ENCODE peak calls at places on chromosome 3, in ten cellular contexts. B is NCI-H345; R is cardiac septum; G is HuH-7; Z is activated T-helper 1 cell treated with Interleukin-2 at 50 U/mL for 16 hours; S is stimulated activated CD4-positive, alpha-beta T cell treated with anti-CD3 and anti-CD28 coated beads, Interleukin-15, amount 100 ng/mL, for 1 hour; X is NCI-H748 treated with DMSO at 0.1 percent for 48 hours; O is HEK293T; E is astrocyte of the hippocampus; Q is NCI-H1694. K is an unnamed sample.

GRCh38 chr3:157104928-157105652 is 54.9 kb downstream of the CCNL1 start:
- DNase-seq in B (peak), R (no peak), G (no peak), Z (no peak), S (no peak), X (peak), O (peak), E (no peak), Q (no peak), K (no peak)

GRCh38 chr3:188904670-188905069 is 267.1 kb upstream of the TPRG1 start:
- DNase-seq in B (no peak), R (no peak), G (no peak), Z (no peak), S (no peak), X (no peak), O (no peak), E (peak), Q (no peak), K (no peak)

GRCh38 chr3:177832862-177833261 is 635.6 kb upstream of the TBL1XR1 start:
- DNase-seq in B (peak), R (no peak), G (no peak), Z (no peak), S (no peak), X (peak), O (no peak), E (no peak), Q (peak), K (no peak)

GRCh38 chr3:146065573-146066006 is 95.4 kb downstream of the PLOD2 start:
- DNase-seq in B (peak), R (no peak), G (no peak), Z (no peak), S (no peak), X (peak), O (no peak), E (peak), Q (peak), K (peak)

GRCh38 chr3:183073839-183074615 is 25.3 kb downstream of the MCCC1 start:
- DNase-seq in B (no peak), R (no peak), G (no peak), Z (no peak), S (no peak), X (no peak), O (no peak), E (no peak), Q (no peak), K (peak)

GRCh38 chr3:43054754-43055153 is 51.1 kb downstream of the POMGNT2 start:
- DNase-seq in B (no peak), R (no peak), G (no peak), Z (no peak), S (no peak), X (no peak), O (no peak), E (no peak), Q (no peak), K (no peak)

GRCh38 chr3:194075802-194076460 is 60.0 kb upstream of the HES1 start:
- DNase-seq in B (no peak), R (no peak), G (peak), Z (no peak), S (no peak), X (no peak), O (no peak), E (peak), Q (no peak), K (no peak)

GRCh38 chr3:45499529-45499928 is 95.0 kb upstream of the LIMD1 start:
- DNase-seq in B (peak), R (no peak), G (no peak), Z (no peak), S (no peak), X (no peak), O (no peak), E (peak), Q (no peak), K (peak)

GRCh38 chr3:139260793-139261736 is 82.8 kb upstream of the MRPS22 start:
- DNase-seq in B (no peak), R (no peak), G (no peak), Z (no peak), S (no peak), X (no peak), O (no peak), E (no peak), Q (no peak), K (no peak)

GRCh38 chr3:153158961-153159735 is 2.9 kb upstream of the RAP2B start:
- DNase-seq in B (no peak), R (no peak), G (no peak), Z (no peak), S (no peak), X (no peak), O (no peak), E (no peak), Q (no peak), K (no peak)

GRCh38 chr3:180018588-180018987 is 18.1 kb downstream of the PEX5L start:
- DNase-seq in B (no peak), R (no peak), G (no peak), Z (no peak), S (no peak), X (no peak), O (no peak), E (no peak), Q (no peak), K (no peak)

GRCh38 chr3:22569570-22569969 is 633.6 kb upstream of the UBE2E2 start:
- DNase-seq in B (no peak), R (no peak), G (peak), Z (no peak), S (no peak), X (no peak), O (no peak), E (no peak), Q (no peak), K (no peak)

GRCh38 chr3:188772886-188773285 is 398.9 kb upstream of the TPRG1 start:
- DNase-seq in B (no peak), R (no peak), G (no peak), Z (no peak), S (no peak), X (no peak), O (no peak), E (peak), Q (no peak), K (peak)

GRCh38 chr3:43723121-43723734 is 32.5 kb downstream of the ABHD5 start:
- DNase-seq in B (no peak), R (no peak), G (no peak), Z (no peak), S (no peak), X (no peak), O (no peak), E (peak), Q (no peak), K (peak)

GRCh38 chr3:124315215-124316033 is 323.5 kb upstream of the ROPN1 start:
- DNase-seq in B (no peak), R (no peak), G (no peak), Z (no peak), S (no peak), X (no peak), O (no peak), E (peak), Q (no peak), K (peak)

GRCh38 chr3:151697496-151697895 is 36.2 kb upstream of the AADACL2 start:
- DNase-seq in B (no peak), R (no peak), G (no peak), Z (no peak), S (no peak), X (no peak), O (no peak), E (no peak), Q (no peak), K (no peak)

GRCh38 chr3:18024715-18025114 is 282.3 kb upstream of the TBC1D5 start:
- DNase-seq in B (no peak), R (no peak), G (no peak), Z (no peak), S (no peak), X (no peak), O (no peak), E (no peak), Q (no peak), K (no peak)

GRCh38 chr3:159169828-159170227 is 368.0 kb downstream of the MFSD1 start:
- DNase-seq in B (no peak), R (no peak), G (no peak), Z (no peak), S (no peak), X (no peak), O (no peak), E (peak), Q (no peak), K (peak)

GRCh38 chr3:183548262-183548769 is 7.2 kb downstream of the KLHL6 start:
- DNase-seq in B (no peak), R (no peak), G (no peak), Z (no peak), S (no peak), X (no peak), O (no peak), E (peak), Q (no peak), K (peak)

GRCh38 chr3:127688416-127689265 is 15.9 kb downstream of the ABTB1 start:
- DNase-seq in B (no peak), R (peak), G (no peak), Z (no peak), S (no peak), X (no peak), O (no peak), E (peak), Q (peak), K (no peak)

GRCh38 chr3:179558742-179559364 is 3.9 kb upstream of the ACTL6A start:
- DNase-seq in B (peak), R (peak), G (peak), Z (no peak), S (no peak), X (peak), O (peak), E (peak), Q (peak), K (peak)

GRCh38 chr3:109224333-109224732 is 87.8 kb downstream of the C3orf85 start:
- DNase-seq in B (no peak), R (no peak), G (peak), Z (no peak), S (no peak), X (no peak), O (peak), E (peak), Q (no peak), K (no peak)

GRCh38 chr3:79314962-79315361 is 452.8 kb downstream of the ROBO1 start:
- DNase-seq in B (no peak), R (no peak), G (no peak), Z (no peak), S (no peak), X (no peak), O (no peak), E (no peak), Q (no peak), K (no peak)

GRCh38 chr3:78086150-78086549 is 1046.3 kb downstream of the ROBO2 start:
- DNase-seq in B (no peak), R (no peak), G (no peak), Z (no peak), S (no peak), X (no peak), O (no peak), E (no peak), Q (no peak), K (no peak)

GRCh38 chr3:144989756-144990155 is 1018.1 kb downstream of the DIPK2A start:
- DNase-seq in B (no peak), R (no peak), G (no peak), Z (no peak), S (no peak), X (no peak), O (no peak), E (no peak), Q (no peak), K (no peak)

GRCh38 chr3:45414341-45414740 is 26.0 kb downstream of the LARS2 start:
- DNase-seq in B (no peak), R (no peak), G (no peak), Z (no peak), S (no peak), X (no peak), O (no peak), E (no peak), Q (no peak), K (no peak)

GRCh38 chr3:30495172-30496124 is 111.0 kb upstream of the TGFBR2 start:
- DNase-seq in B (no peak), R (no peak), G (no peak), Z (no peak), S (no peak), X (no peak), O (no peak), E (no peak), Q (no peak), K (no peak)

GRCh38 chr3:99624536-99625236 is 13.7 kb upstream of the COL8A1 start:
- DNase-seq in B (no peak), R (no peak), G (no peak), Z (no peak), S (no peak), X (no peak), O (no peak), E (no peak), Q (no peak), K (no peak)

GRCh38 chr3:127784865-127785710 is 37.2 kb downstream of the MGLL start:
- DNase-seq in B (peak), R (no peak), G (no peak), Z (no peak), S (no peak), X (no peak), O (no peak), E (no peak), Q (no peak), K (no peak)

GRCh38 chr3:32619395-32619794 is 48.7 kb upstream of the DYNC1LI1 start:
- DNase-seq in B (no peak), R (no peak), G (no peak), Z (no peak), S (no peak), X (no peak), O (no peak), E (no peak), Q (no peak), K (no peak)

GRCh38 chr3:78645628-78646310 is 1122.0 kb downstream of the ROBO1 start:
- DNase-seq in B (peak), R (no peak), G (peak), Z (no peak), S (no peak), X (peak), O (peak), E (peak), Q (peak), K (peak)

GRCh38 chr3:179726075-179726742 is 73.4 kb downstream of the USP13 start:
- DNase-seq in B (no peak), R (no peak), G (no peak), Z (no peak), S (no peak), X (no peak), O (no peak), E (no peak), Q (no peak), K (no peak)

GRCh38 chr3:193872265-193872753 is 263.6 kb upstream of the HES1 start:
- DNase-seq in B (peak), R (no peak), G (peak), Z (no peak), S (no peak), X (no peak), O (no peak), E (peak), Q (no peak), K (peak)

GRCh38 chr3:64462203-64463120 is 225.3 kb downstream of the ADAMTS9 start:
- DNase-seq in B (no peak), R (no peak), G (no peak), Z (no peak), S (no peak), X (no peak), O (no peak), E (peak), Q (no peak), K (no peak)

GRCh38 chr3:49469037-49469875 is 811 bp upstream of the DAG1 start:
- DNase-seq in B (peak), R (peak), G (no peak), Z (no peak), S (no peak), X (no peak), O (peak), E (peak), Q (no peak), K (peak)

GRCh38 chr3:18153571-18154173 is 271.5 kb downstream of the SATB1 start:
- DNase-seq in B (no peak), R (no peak), G (peak), Z (no peak), S (no peak), X (no peak), O (no peak), E (peak), Q (no peak), K (no peak)

GRCh38 chr3:13887746-13888300 is 8.0 kb upstream of the WNT7A start:
- DNase-seq in B (no peak), R (peak), G (no peak), Z (no peak), S (no peak), X (no peak), O (no peak), E (no peak), Q (no peak), K (no peak)

GRCh38 chr3:5090197-5090596 is 31.9 kb upstream of the ARL8B start:
- DNase-seq in B (no peak), R (no peak), G (no peak), Z (no peak), S (no peak), X (no peak), O (no peak), E (no peak), Q (no peak), K (no peak)

GRCh38 chr3:108180214-108180613 is 42.0 kb downstream of the IFT57 start:
- DNase-seq in B (no peak), R (no peak), G (no peak), Z (no peak), S (no peak), X (peak), O (no peak), E (peak), Q (no peak), K (no peak)